ENCODE peak calls at places on chromosomes 3 and 15, in nine cellular contexts. D is CD4-positive, alpha-beta T cell; A is HFF-Myc; B is heart right ventricle; N is mesothelial cell of epicardium; F is endothelial cell; O is adrenal gland; C is fibroblast of pulmonary artery; S is Peyer's patch. X is an unnamed sample.

GRCh38 chr15:99435138-99435695 is 130.6 kb upstream of the MEF2A start:
- DNase-seq in D (no peak), A (no peak), B (peak), N (no peak), F (no peak), O (peak), C (no peak), S (peak), X (no peak)

GRCh38 chr3:139320551-139321309 is 23.1 kb upstream of the MRPS22 start:
- DNase-seq in D (no peak), A (no peak), B (no peak), N (no peak), F (no peak), O (no peak), C (no peak), S (no peak), X (no peak)

GRCh38 chr15:80804970-80805495 is 25.9 kb downstream of the CEMIP start:
- DNase-seq in D (no peak), A (no peak), B (no peak), N (no peak), F (no peak), O (no peak), C (no peak), S (no peak), X (no peak)

GRCh38 chr3:33278106-33278672 is 947 bp downstream of the FBXL2 start:
- DNase-seq in D (no peak), A (no peak), B (no peak), N (no peak), F (no peak), O (no peak), C (peak), S (no peak), X (no peak)

GRCh38 chr3:160194438-160194837 is 30.8 kb upstream of the C3orf80 start:
- DNase-seq in D (no peak), A (no peak), B (no peak), N (no peak), F (no peak), O (no peak), C (no peak), S (no peak), X (no peak)

GRCh38 chr3:186070996-186071395 is 37.9 kb downstream of the ETV5 start:
- DNase-seq in D (no peak), A (peak), B (no peak), N (no peak), F (no peak), O (no peak), C (no peak), S (no peak), X (no peak)

GRCh38 chr3:65953881-65954733 is 84.6 kb downstream of the MAGI1 start:
- DNase-seq in D (no peak), A (no peak), B (peak), N (no peak), F (no peak), O (peak), C (no peak), S (no peak), X (no peak)

GRCh38 chr3:190692256-190692655 is 170.2 kb downstream of the GMNC start:
- DNase-seq in D (no peak), A (no peak), B (no peak), N (no peak), F (no peak), O (no peak), C (no peak), S (no peak), X (no peak)

GRCh38 chr3:184354121-184354728 is 7.2 kb downstream of the CLCN2 start:
- DNase-seq in D (peak), A (no peak), B (no peak), N (no peak), F (peak), O (no peak), C (peak), S (peak), X (no peak)

GRCh38 chr15:38823272-38823671 is 258.7 kb upstream of the RASGRP1 start:
- DNase-seq in D (no peak), A (no peak), B (no peak), N (no peak), F (no peak), O (no peak), C (peak), S (no peak), X (no peak)

GRCh38 chr3:43105224-43105596 is 669 bp downstream of the POMGNT2 start:
- DNase-seq in D (peak), A (no peak), B (no peak), N (no peak), F (no peak), O (peak), C (no peak), S (peak), X (no peak)

GRCh38 chr3:50204804-50205718 is at the start of gene SLC38A3:
- DNase-seq in D (no peak), A (no peak), B (no peak), N (no peak), F (peak), O (no peak), C (no peak), S (no peak), X (no peak)

GRCh38 chr15:42800731-42801474 is 64.0 kb upstream of the CDAN1 start:
- DNase-seq in D (no peak), A (no peak), B (no peak), N (no peak), F (peak), O (no peak), C (no peak), S (no peak), X (no peak)

GRCh38 chr3:116394365-116394764 is 50.9 kb downstream of the LSAMP start:
- DNase-seq in D (no peak), A (no peak), B (no peak), N (no peak), F (no peak), O (no peak), C (no peak), S (no peak), X (no peak)

GRCh38 chr3:142211034-142211433 is 14.4 kb downstream of the GK5 start:
- DNase-seq in D (no peak), A (no peak), B (no peak), N (no peak), F (peak), O (no peak), C (peak), S (no peak), X (no peak)

GRCh38 chr3:60085649-60086048 is 1035.8 kb upstream of the CFAP20DC start:
- DNase-seq in D (no peak), A (no peak), B (no peak), N (no peak), F (no peak), O (no peak), C (no peak), S (no peak), X (no peak)

GRCh38 chr3:37255990-37256308 is 81.6 kb upstream of the LRRFIP2 start:
- DNase-seq in D (no peak), A (peak), B (no peak), N (no peak), F (no peak), O (no peak), C (no peak), S (no peak), X (no peak)

GRCh38 chr3:14481018-14481645 is 59.0 kb downstream of the GRIP2 start:
- DNase-seq in D (no peak), A (no peak), B (no peak), N (no peak), F (no peak), O (no peak), C (no peak), S (no peak), X (no peak)

GRCh38 chr15:62119224-62119925 is 45.7 kb downstream of the C2CD4B start:
- DNase-seq in D (no peak), A (peak), B (peak), N (no peak), F (no peak), O (no peak), C (peak), S (no peak), X (peak)

GRCh38 chr3:40309925-40310635 is 573 bp downstream of the EIF1B start:
- DNase-seq in D (peak), A (no peak), B (peak), N (peak), F (peak), O (peak), C (peak), S (peak), X (peak)

GRCh38 chr15:30990451-30991300 is 752 bp downstream of the MTMR10 start:
- DNase-seq in D (no peak), A (no peak), B (no peak), N (no peak), F (no peak), O (no peak), C (no peak), S (no peak), X (no peak)

GRCh38 chr3:127959873-127960272 is 44.8 kb downstream of the KBTBD12 start:
- DNase-seq in D (no peak), A (no peak), B (peak), N (no peak), F (peak), O (peak), C (peak), S (no peak), X (no peak)

GRCh38 chr3:174858353-174858752 is 781 bp upstream of the NAALADL2 start:
- DNase-seq in D (no peak), A (no peak), B (no peak), N (no peak), F (no peak), O (no peak), C (no peak), S (no peak), X (no peak)

GRCh38 chr3:195407511-195408409 is 35.1 kb downstream of the ACAP2 start:
- DNase-seq in D (no peak), A (no peak), B (no peak), N (no peak), F (no peak), O (no peak), C (no peak), S (no peak), X (no peak)

GRCh38 chr3:22960326-22960984 is 242.7 kb upstream of the UBE2E2 start:
- DNase-seq in D (no peak), A (peak), B (peak), N (no peak), F (peak), O (peak), C (peak), S (no peak), X (no peak)

GRCh38 chr3:69051796-69052566 is at the start of gene TMF1:
- DNase-seq in D (peak), A (peak), B (peak), N (peak), F (peak), O (peak), C (peak), S (peak), X (peak)

GRCh38 chr3:157530637-157531300 is 27.6 kb upstream of the VEPH1 start:
- DNase-seq in D (no peak), A (no peak), B (no peak), N (no peak), F (no peak), O (no peak), C (peak), S (no peak), X (no peak)

GRCh38 chr15:60325905-60326304 is 71.9 kb downstream of the ANXA2 start:
- DNase-seq in D (no peak), A (no peak), B (no peak), N (no peak), F (no peak), O (no peak), C (no peak), S (no peak), X (no peak)

GRCh38 chr3:195179782-195180489 is 91.0 kb downstream of the XXYLT1 start:
- DNase-seq in D (no peak), A (no peak), B (peak), N (no peak), F (peak), O (no peak), C (no peak), S (no peak), X (no peak)

GRCh38 chr3:172179680-172180399 is 140.5 kb downstream of the FNDC3B start:
- DNase-seq in D (no peak), A (no peak), B (no peak), N (no peak), F (no peak), O (no peak), C (no peak), S (no peak), X (no peak)

GRCh38 chr3:62611541-62612240 is 238.3 kb upstream of the FEZF2 start:
- DNase-seq in D (no peak), A (no peak), B (no peak), N (no peak), F (no peak), O (no peak), C (peak), S (no peak), X (no peak)

GRCh38 chr3:16203031-16203430 is 28.6 kb downstream of the GALNT15 start:
- DNase-seq in D (no peak), A (no peak), B (no peak), N (no peak), F (no peak), O (no peak), C (peak), S (no peak), X (no peak)

GRCh38 chr15:56428821-56429458 is 36.0 kb downstream of the MNS1 start:
- DNase-seq in D (no peak), A (peak), B (no peak), N (no peak), F (no peak), O (no peak), C (peak), S (no peak), X (no peak)

GRCh38 chr3:42711491-42712343 is 9.1 kb upstream of the HHATL start:
- DNase-seq in D (no peak), A (no peak), B (no peak), N (peak), F (no peak), O (no peak), C (no peak), S (no peak), X (peak)

GRCh38 chr15:58286541-58286940 is 145.2 kb upstream of the LIPC start:
- DNase-seq in D (no peak), A (no peak), B (no peak), N (no peak), F (no peak), O (no peak), C (no peak), S (no peak), X (no peak)

GRCh38 chr15:91655891-91656290 is 197.6 kb upstream of the SLCO3A1 start:
- DNase-seq in D (no peak), A (no peak), B (no peak), N (no peak), F (no peak), O (no peak), C (no peak), S (no peak), X (no peak)

GRCh38 chr3:52085883-52086282 is 29.5 kb upstream of the DUSP7 start:
- DNase-seq in D (no peak), A (no peak), B (no peak), N (no peak), F (no peak), O (no peak), C (no peak), S (no peak), X (no peak)

GRCh38 chr3:175187586-175187985 is 328.5 kb downstream of the NAALADL2 start:
- DNase-seq in D (no peak), A (no peak), B (no peak), N (no peak), F (no peak), O (no peak), C (no peak), S (no peak), X (no peak)

GRCh38 chr3:123375014-123375940 is 73.6 kb downstream of the ADCY5 start:
- DNase-seq in D (no peak), A (no peak), B (peak), N (no peak), F (no peak), O (no peak), C (no peak), S (no peak), X (peak)
- TF ChIP-seq CTCF in D (no peak), A (no peak), B (no peak), N (no peak), F (no peak), O (no peak), C (no peak), S (no peak), X (no peak)

DNA sequence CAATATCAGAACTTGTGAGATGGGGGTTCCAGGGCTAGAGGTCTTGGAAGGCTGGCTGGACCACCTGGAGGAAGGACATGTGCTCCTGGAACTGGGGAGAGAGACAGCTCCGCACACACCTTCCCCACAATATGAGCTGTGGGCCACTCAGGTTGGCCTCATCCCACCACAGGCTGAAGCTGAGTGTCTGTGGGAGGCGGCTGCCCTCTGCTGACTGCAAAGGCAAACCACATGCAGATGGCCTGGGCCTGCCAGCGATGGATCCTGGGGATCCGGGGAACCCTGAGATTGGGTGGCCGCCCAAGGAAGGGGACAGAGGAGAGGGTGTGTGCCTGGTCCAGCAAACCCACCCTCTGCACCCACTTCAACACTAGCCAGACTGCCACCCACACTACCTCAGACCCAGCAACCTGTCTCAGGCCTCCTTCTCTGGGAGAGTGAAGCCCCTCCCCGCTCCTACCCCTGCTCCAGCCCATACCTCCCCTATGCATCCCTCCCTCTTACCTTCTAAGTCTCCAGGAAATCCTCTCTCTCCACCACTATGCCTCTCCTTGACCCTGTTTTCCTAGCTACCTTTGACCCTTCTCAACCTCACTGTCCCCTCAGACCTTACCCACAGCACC is 44.8 kb downstream of the CYP11A1 start:
- DNase-seq in D (peak), A (no peak), B (peak), N (peak), F (peak), O (peak), C (peak), S (peak), X (no peak)
- TF ChIP-seq CTCF in D (peak), A (peak), B (peak), N (peak), F (peak), O (peak), C (peak), S (peak), X (peak)

GRCh38 chr3:111278961-111279360 is 207.3 kb downstream of the NECTIN3 start:
- DNase-seq in D (no peak), A (no peak), B (no peak), N (no peak), F (no peak), O (no peak), C (no peak), S (no peak), X (no peak)

GRCh38 chr3:111282024-111282423 is 210.4 kb downstream of the NECTIN3 start:
- DNase-seq in D (no peak), A (no peak), B (no peak), N (no peak), F (no peak), O (no peak), C (no peak), S (no peak), X (no peak)

GRCh38 chr3:111283165-111283564 is 211.5 kb downstream of the NECTIN3 start:
- DNase-seq in D (no peak), A (no peak), B (no peak), N (no peak), F (no peak), O (peak), C (peak), S (no peak), X (no peak)

DNA sequence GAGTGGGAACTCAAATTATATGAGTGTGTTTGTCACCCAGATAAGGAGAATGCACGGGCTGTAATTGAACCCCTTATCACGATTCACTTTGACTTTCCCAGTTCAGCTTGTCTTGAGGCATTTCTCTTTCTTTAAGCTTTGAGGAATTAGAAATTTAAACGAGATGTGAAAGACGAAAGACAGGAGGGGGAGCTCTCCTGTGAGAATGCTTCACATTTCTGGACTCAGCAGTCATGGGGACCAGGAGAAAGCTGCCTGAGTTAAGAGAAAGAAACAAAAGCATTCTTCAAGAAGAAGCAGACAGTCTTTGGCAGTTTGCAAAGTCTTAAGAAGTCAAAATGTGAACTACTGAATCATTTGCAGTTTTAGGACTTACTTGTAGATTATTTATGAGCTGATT is 205.6 kb downstream of the NECTIN3 start:
- DNase-seq in D (no peak), A (peak), B (no peak), N (no peak), F (no peak), O (no peak), C (peak), S (no peak), X (no peak)
- TF ChIP-seq CTCF in D (no peak), A (no peak), B (no peak), N (no peak), F (no peak), O (no peak), C (peak), S (no peak), X (no peak)

GRCh38 chr3:70880416-70880815 is 568.0 kb upstream of the MDFIC2 start:
- DNase-seq in D (no peak), A (peak), B (no peak), N (no peak), F (no peak), O (no peak), C (no peak), S (no peak), X (no peak)

GRCh38 chr3:70889162-70890045 is 577.0 kb upstream of the MDFIC2 start:
- DNase-seq in D (no peak), A (no peak), B (no peak), N (no peak), F (no peak), O (peak), C (peak), S (no peak), X (no peak)

GRCh38 chr3:70890085-70890484 is 577.6 kb upstream of the MDFIC2 start:
- DNase-seq in D (no peak), A (no peak), B (no peak), N (no peak), F (no peak), O (no peak), C (no peak), S (no peak), X (no peak)

GRCh38 chr3:70882104-70882503 is 569.7 kb upstream of the MDFIC2 start:
- DNase-seq in D (no peak), A (no peak), B (no peak), N (no peak), F (no peak), O (no peak), C (peak), S (no peak), X (no peak)

GRCh38 chr3:70885636-70886035 is 573.2 kb upstream of the MDFIC2 start:
- DNase-seq in D (no peak), A (no peak), B (no peak), N (no peak), F (no peak), O (no peak), C (no peak), S (no peak), X (no peak)
- TF ChIP-seq CTCF in D (no peak), A (no peak), B (no peak), N (no peak), F (no peak), O (no peak), C (no peak), S (no peak), X (no peak)

GRCh38 chr3:46163551-46163981 is 44.5 kb downstream of the CCR1 start:
- DNase-seq in D (no peak), A (no peak), B (no peak), N (no peak), F (no peak), O (no peak), C (no peak), S (no peak), X (no peak)

GRCh38 chr3:46168583-46168982 is 39.5 kb downstream of the CCR1 start:
- DNase-seq in D (no peak), A (no peak), B (no peak), N (no peak), F (no peak), O (no peak), C (no peak), S (no peak), X (no peak)

GRCh38 chr3:46162975-46163550 is 45.0 kb downstream of the CCR1 start:
- DNase-seq in D (no peak), A (no peak), B (no peak), N (no peak), F (no peak), O (no peak), C (no peak), S (no peak), X (no peak)
- TF ChIP-seq CTCF in D (no peak), A (no peak), B (no peak), N (no peak), F (no peak), O (no peak), C (no peak), S (no peak), X (no peak)